ENCODE peak calls at places on chromosomes 7 and 10, in six cellular contexts. One of them, this sample, is unnamed.

GRCh38 chr7:30789334-30789711 is 18.1 kb downstream of the MINDY4 start:
- DNase-seq in right atrium auricular region: peak
- DNase-seq in CD8-positive, alpha-beta T cell: no peak
- DNase-seq in GM23248: peak
- DNase-seq in naive thymus-derived CD4-positive, alpha-beta T cell: no peak
- DNase-seq in sigmoid colon: no peak
- DNase-seq in this sample: no peak

GRCh38 chr7:87218941-87219544 is 489 bp downstream of the TMEM243 start:
- DNase-seq in right atrium auricular region: peak
- DNase-seq in CD8-positive, alpha-beta T cell: no peak
- DNase-seq in GM23248: peak
- DNase-seq in naive thymus-derived CD4-positive, alpha-beta T cell: peak
- DNase-seq in sigmoid colon: peak
- DNase-seq in this sample: peak

GRCh38 chr10:113073549-113074189 is 123.6 kb downstream of the TCF7L2 start:
- DNase-seq in right atrium auricular region: peak
- DNase-seq in CD8-positive, alpha-beta T cell: no peak
- DNase-seq in GM23248: peak
- DNase-seq in naive thymus-derived CD4-positive, alpha-beta T cell: no peak
- DNase-seq in sigmoid colon: peak
- DNase-seq in this sample: no peak

GRCh38 chr10:34575882-34576281 is 239.2 kb downstream of the PARD3 start:
- DNase-seq in right atrium auricular region: no peak
- DNase-seq in CD8-positive, alpha-beta T cell: no peak
- DNase-seq in GM23248: peak
- DNase-seq in naive thymus-derived CD4-positive, alpha-beta T cell: no peak
- DNase-seq in sigmoid colon: no peak
- DNase-seq in this sample: no peak

GRCh38 chr7:114085592-114086490 is 167.0 kb upstream of the PPP1R3A start:
- DNase-seq in right atrium auricular region: peak
- DNase-seq in CD8-positive, alpha-beta T cell: no peak
- DNase-seq in GM23248: peak
- DNase-seq in naive thymus-derived CD4-positive, alpha-beta T cell: no peak
- DNase-seq in sigmoid colon: peak
- DNase-seq in this sample: no peak

GRCh38 chr7:7119668-7120208 is 62.6 kb upstream of the C1GALT1 start:
- DNase-seq in right atrium auricular region: no peak
- DNase-seq in CD8-positive, alpha-beta T cell: no peak
- DNase-seq in GM23248: no peak
- DNase-seq in naive thymus-derived CD4-positive, alpha-beta T cell: no peak
- DNase-seq in sigmoid colon: no peak
- DNase-seq in this sample: no peak

GRCh38 chr7:66741706-66742053 is 1.1 kb downstream of the RABGEF1 start:
- DNase-seq in right atrium auricular region: no peak
- DNase-seq in CD8-positive, alpha-beta T cell: no peak
- DNase-seq in GM23248: peak
- DNase-seq in naive thymus-derived CD4-positive, alpha-beta T cell: no peak
- DNase-seq in sigmoid colon: peak
- DNase-seq in this sample: no peak

GRCh38 chr10:82827901-82828300 is 952.9 kb downstream of the NRG3 start:
- DNase-seq in right atrium auricular region: no peak
- DNase-seq in CD8-positive, alpha-beta T cell: no peak
- DNase-seq in GM23248: no peak
- DNase-seq in naive thymus-derived CD4-positive, alpha-beta T cell: no peak
- DNase-seq in sigmoid colon: no peak
- DNase-seq in this sample: no peak

GRCh38 chr10:45809829-45810228 is 37.5 kb downstream of the AGAP4 start:
- DNase-seq in right atrium auricular region: no peak
- DNase-seq in CD8-positive, alpha-beta T cell: no peak
- DNase-seq in GM23248: no peak
- DNase-seq in naive thymus-derived CD4-positive, alpha-beta T cell: no peak
- DNase-seq in sigmoid colon: no peak
- DNase-seq in this sample: no peak

GRCh38 chr10:50299948-50300669 is 48.8 kb upstream of the ASAH2 start:
- DNase-seq in right atrium auricular region: no peak
- DNase-seq in CD8-positive, alpha-beta T cell: no peak
- DNase-seq in GM23248: no peak
- DNase-seq in naive thymus-derived CD4-positive, alpha-beta T cell: no peak
- DNase-seq in sigmoid colon: no peak
- DNase-seq in this sample: no peak

GRCh38 chr7:45992831-45993230 is 71.8 kb upstream of the IGFBP3 start:
- DNase-seq in right atrium auricular region: no peak
- DNase-seq in CD8-positive, alpha-beta T cell: no peak
- DNase-seq in GM23248: no peak
- DNase-seq in naive thymus-derived CD4-positive, alpha-beta T cell: no peak
- DNase-seq in sigmoid colon: no peak
- DNase-seq in this sample: no peak

GRCh38 chr10:69685426-69685801 is 55.4 kb downstream of the FAM241B start:
- DNase-seq in right atrium auricular region: no peak
- DNase-seq in CD8-positive, alpha-beta T cell: no peak
- DNase-seq in GM23248: no peak
- DNase-seq in naive thymus-derived CD4-positive, alpha-beta T cell: no peak
- DNase-seq in sigmoid colon: peak
- DNase-seq in this sample: no peak

GRCh38 chr10:125850766-125851731 is 27.7 kb downstream of the BCCIP start:
- DNase-seq in right atrium auricular region: no peak
- DNase-seq in CD8-positive, alpha-beta T cell: no peak
- DNase-seq in GM23248: no peak
- DNase-seq in naive thymus-derived CD4-positive, alpha-beta T cell: no peak
- DNase-seq in sigmoid colon: no peak
- DNase-seq in this sample: no peak

GRCh38 chr7:117217636-117218035 is 105.2 kb downstream of the WNT2 start:
- DNase-seq in right atrium auricular region: no peak
- DNase-seq in CD8-positive, alpha-beta T cell: no peak
- DNase-seq in GM23248: peak
- DNase-seq in naive thymus-derived CD4-positive, alpha-beta T cell: no peak
- DNase-seq in sigmoid colon: no peak
- DNase-seq in this sample: no peak

GRCh38 chr7:96921231-96921630 is 84.1 kb upstream of the DLX6 start:
- DNase-seq in right atrium auricular region: no peak
- DNase-seq in CD8-positive, alpha-beta T cell: no peak
- DNase-seq in GM23248: no peak
- DNase-seq in naive thymus-derived CD4-positive, alpha-beta T cell: no peak
- DNase-seq in sigmoid colon: no peak
- DNase-seq in this sample: no peak

GRCh38 chr7:20330176-20330796 is 414 bp upstream of the ITGB8 start:
- DNase-seq in right atrium auricular region: peak
- DNase-seq in CD8-positive, alpha-beta T cell: no peak
- DNase-seq in GM23248: peak
- DNase-seq in naive thymus-derived CD4-positive, alpha-beta T cell: no peak
- DNase-seq in sigmoid colon: peak
- DNase-seq in this sample: peak

GRCh38 chr10:50312464-50313437 is 61.4 kb upstream of the ASAH2 start:
- DNase-seq in right atrium auricular region: no peak
- DNase-seq in CD8-positive, alpha-beta T cell: no peak
- DNase-seq in GM23248: peak
- DNase-seq in naive thymus-derived CD4-positive, alpha-beta T cell: no peak
- DNase-seq in sigmoid colon: no peak
- DNase-seq in this sample: no peak

GRCh38 chr7:131540491-131541162 is 15.8 kb downstream of the PODXL start:
- DNase-seq in right atrium auricular region: no peak
- DNase-seq in CD8-positive, alpha-beta T cell: no peak
- DNase-seq in GM23248: no peak
- DNase-seq in naive thymus-derived CD4-positive, alpha-beta T cell: no peak
- DNase-seq in sigmoid colon: peak
- DNase-seq in this sample: no peak

DNA sequence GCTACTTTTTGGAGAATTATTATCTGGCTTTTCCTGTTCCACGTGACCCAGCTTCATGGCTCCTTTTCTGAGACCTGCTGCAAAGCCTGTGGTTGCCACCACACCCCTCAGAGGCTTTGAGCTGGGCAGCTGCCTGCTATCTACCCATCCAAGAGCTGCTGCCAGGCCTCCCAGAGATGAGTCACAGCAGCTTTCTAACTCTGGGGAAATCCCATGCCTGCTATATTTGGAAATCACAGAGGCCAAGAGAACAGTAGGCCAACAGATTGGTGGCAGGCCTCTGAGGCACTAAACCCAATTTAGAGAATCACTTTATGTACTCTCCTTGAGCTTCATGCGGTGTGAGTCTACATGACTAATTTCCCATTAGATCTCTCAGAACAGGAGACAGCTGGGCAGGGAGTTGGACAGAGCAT is 35.2 kb downstream of the SGCE start:
- DNase-seq in right atrium auricular region: peak
- DNase-seq in CD8-positive, alpha-beta T cell: peak
- DNase-seq in GM23248: peak
- DNase-seq in naive thymus-derived CD4-positive, alpha-beta T cell: no peak
- DNase-seq in sigmoid colon: peak
- DNase-seq in this sample: peak
- H3K27ac ChIP-seq in right atrium auricular region: peak
- H3K27ac ChIP-seq in CD8-positive, alpha-beta T cell: no peak
- H3K27ac ChIP-seq in GM23248: peak
- H3K27ac ChIP-seq in naive thymus-derived CD4-positive, alpha-beta T cell: no peak
- H3K27ac ChIP-seq in sigmoid colon: peak
- H3K27ac ChIP-seq in this sample: no peak

GRCh38 chr10:124672181-124672638 is 72.0 kb downstream of the FAM53B start:
- DNase-seq in right atrium auricular region: no peak
- DNase-seq in CD8-positive, alpha-beta T cell: no peak
- DNase-seq in GM23248: no peak
- DNase-seq in naive thymus-derived CD4-positive, alpha-beta T cell: no peak
- DNase-seq in sigmoid colon: no peak
- DNase-seq in this sample: no peak
- H3K27ac ChIP-seq in right atrium auricular region: peak
- H3K27ac ChIP-seq in CD8-positive, alpha-beta T cell: no peak
- H3K27ac ChIP-seq in GM23248: no peak
- H3K27ac ChIP-seq in naive thymus-derived CD4-positive, alpha-beta T cell: no peak
- H3K27ac ChIP-seq in sigmoid colon: peak
- H3K27ac ChIP-seq in this sample: peak

GRCh38 chr7:101953248-101953819 is 135.9 kb downstream of the CUX1 start:
- DNase-seq in right atrium auricular region: no peak
- DNase-seq in CD8-positive, alpha-beta T cell: no peak
- DNase-seq in GM23248: peak
- DNase-seq in naive thymus-derived CD4-positive, alpha-beta T cell: no peak
- DNase-seq in sigmoid colon: peak
- DNase-seq in this sample: no peak

GRCh38 chr7:101951757-101952156 is 134.3 kb downstream of the CUX1 start:
- DNase-seq in right atrium auricular region: no peak
- DNase-seq in CD8-positive, alpha-beta T cell: no peak
- DNase-seq in GM23248: no peak
- DNase-seq in naive thymus-derived CD4-positive, alpha-beta T cell: no peak
- DNase-seq in sigmoid colon: no peak
- DNase-seq in this sample: no peak

GRCh38 chr7:101956130-101956529 is 138.7 kb downstream of the CUX1 start:
- DNase-seq in right atrium auricular region: no peak
- DNase-seq in CD8-positive, alpha-beta T cell: no peak
- DNase-seq in GM23248: no peak
- DNase-seq in naive thymus-derived CD4-positive, alpha-beta T cell: no peak
- DNase-seq in sigmoid colon: no peak
- DNase-seq in this sample: no peak

GRCh38 chr7:101952355-101953247 is 135.2 kb downstream of the CUX1 start:
- DNase-seq in right atrium auricular region: no peak
- DNase-seq in CD8-positive, alpha-beta T cell: no peak
- DNase-seq in GM23248: peak
- DNase-seq in naive thymus-derived CD4-positive, alpha-beta T cell: no peak
- DNase-seq in sigmoid colon: peak
- DNase-seq in this sample: peak

DNA sequence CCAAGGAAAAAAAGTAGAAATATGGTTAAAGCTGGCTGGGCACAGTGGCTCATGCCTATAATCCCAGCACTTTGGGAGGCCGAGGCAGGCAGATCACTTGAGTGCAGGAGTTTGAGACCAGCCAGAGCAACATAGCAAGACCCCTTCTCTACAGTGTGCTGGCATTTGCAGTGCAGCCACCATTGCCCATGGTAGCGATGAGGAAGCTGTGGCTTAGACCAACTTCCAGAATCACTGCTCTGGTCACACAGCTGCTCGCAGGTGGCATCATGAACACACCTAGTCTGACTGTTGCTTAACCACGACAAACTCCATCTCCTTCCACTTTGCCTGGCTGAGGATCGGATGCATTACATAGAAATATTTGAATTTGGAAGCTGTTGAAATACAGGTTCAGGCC is 137.1 kb downstream of the CUX1 start:
- DNase-seq in right atrium auricular region: no peak
- DNase-seq in CD8-positive, alpha-beta T cell: no peak
- DNase-seq in GM23248: no peak
- DNase-seq in naive thymus-derived CD4-positive, alpha-beta T cell: no peak
- DNase-seq in sigmoid colon: no peak
- DNase-seq in this sample: peak
- H3K27ac ChIP-seq in right atrium auricular region: peak
- H3K27ac ChIP-seq in CD8-positive, alpha-beta T cell: no peak
- H3K27ac ChIP-seq in GM23248: peak
- H3K27ac ChIP-seq in naive thymus-derived CD4-positive, alpha-beta T cell: no peak
- H3K27ac ChIP-seq in sigmoid colon: peak
- H3K27ac ChIP-seq in this sample: no peak

GRCh38 chr7:149218469-149219420 is 20.7 kb upstream of the ZNF212 start:
- DNase-seq in right atrium auricular region: no peak
- DNase-seq in CD8-positive, alpha-beta T cell: no peak
- DNase-seq in GM23248: peak
- DNase-seq in naive thymus-derived CD4-positive, alpha-beta T cell: no peak
- DNase-seq in sigmoid colon: no peak
- DNase-seq in this sample: no peak

GRCh38 chr7:149220534-149220933 is 18.9 kb upstream of the ZNF212 start:
- DNase-seq in right atrium auricular region: no peak
- DNase-seq in CD8-positive, alpha-beta T cell: no peak
- DNase-seq in GM23248: peak
- DNase-seq in naive thymus-derived CD4-positive, alpha-beta T cell: no peak
- DNase-seq in sigmoid colon: no peak
- DNase-seq in this sample: no peak

GRCh38 chr7:149217570-149217969 is 21.9 kb upstream of the ZNF212 start:
- DNase-seq in right atrium auricular region: no peak
- DNase-seq in CD8-positive, alpha-beta T cell: no peak
- DNase-seq in GM23248: no peak
- DNase-seq in naive thymus-derived CD4-positive, alpha-beta T cell: no peak
- DNase-seq in sigmoid colon: no peak
- DNase-seq in this sample: no peak

GRCh38 chr7:149214020-149214720 is 18.8 kb downstream of the ZNF282 start:
- DNase-seq in right atrium auricular region: no peak
- DNase-seq in CD8-positive, alpha-beta T cell: no peak
- DNase-seq in GM23248: no peak
- DNase-seq in naive thymus-derived CD4-positive, alpha-beta T cell: no peak
- DNase-seq in sigmoid colon: no peak
- DNase-seq in this sample: no peak

DNA sequence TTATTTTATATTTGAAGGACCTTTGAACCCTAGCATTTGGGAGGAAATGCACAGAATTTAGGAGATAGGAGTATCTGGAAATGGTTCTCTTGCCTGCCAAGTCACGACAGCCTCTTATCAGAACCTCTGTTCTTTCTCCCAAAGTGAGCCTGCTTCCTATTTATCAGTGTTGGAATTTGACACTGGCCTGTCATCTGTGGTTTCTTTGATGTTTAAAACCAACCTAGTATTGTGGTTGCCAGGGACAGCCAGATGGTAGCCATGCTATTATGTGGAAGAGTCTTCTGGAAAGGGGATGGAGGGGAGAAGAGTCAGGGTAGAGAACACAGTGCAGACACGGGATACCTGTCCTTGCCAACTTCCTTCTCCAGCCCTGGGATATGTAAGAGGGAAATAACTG is 21.1 kb downstream of the ZNF282 start:
- DNase-seq in right atrium auricular region: no peak
- DNase-seq in CD8-positive, alpha-beta T cell: no peak
- DNase-seq in GM23248: no peak
- DNase-seq in naive thymus-derived CD4-positive, alpha-beta T cell: no peak
- DNase-seq in sigmoid colon: no peak
- DNase-seq in this sample: no peak
- H3K27ac ChIP-seq in right atrium auricular region: no peak
- H3K27ac ChIP-seq in CD8-positive, alpha-beta T cell: no peak
- H3K27ac ChIP-seq in GM23248: no peak
- H3K27ac ChIP-seq in naive thymus-derived CD4-positive, alpha-beta T cell: no peak
- H3K27ac ChIP-seq in sigmoid colon: no peak
- H3K27ac ChIP-seq in this sample: no peak